ENCODE peak calls at places on chromosomes 2 and 18, in five cellular contexts. I is HFF-Myc; T is NCI-H748 treated with DMSO at 0.1 percent for 48 hours; Y is astrocyte of the spinal cord; Z is stimulated activated CD8-positive, alpha-beta memory T cell treated with anti-CD3 and anti-CD28 coated beads, Interleukin-2, amount 100 ng/mL, for 1 hour. M is an unnamed sample.

GRCh38 chr2:66851449-66851872 is 416.5 kb downstream of the MEIS1 start:
- DNase-seq in T (no peak), Y (peak), I (no peak), Z (no peak), M (no peak)

GRCh38 chr18:9319333-9319732 is 15.2 kb upstream of the TWSG1 start:
- DNase-seq in T (no peak), Y (no peak), I (no peak), Z (no peak), M (no peak)

GRCh38 chr2:20796374-20796791 is 26.5 kb downstream of the LDAH start:
- DNase-seq in I (no peak), Y (no peak), Z (no peak), T (no peak), M (no peak)

GRCh38 chr2:37809525-37809924 is 115.6 kb upstream of the RMDN2 start:
- DNase-seq in Z (no peak), I (no peak), T (no peak), Y (peak), M (peak)

GRCh38 chr2:207241198-207241597 is 75.5 kb upstream of the KLF7 start:
- DNase-seq in I (no peak), Y (no peak), Z (no peak), T (no peak), M (no peak)

GRCh38 chr2:98736464-98736889 is 5.5 kb upstream of the MGAT4A start:
- DNase-seq in I (no peak), Z (no peak), T (no peak), Y (no peak), M (no peak)

GRCh38 chr18:47968006-47968676 is 37.7 kb upstream of the SMAD2 start:
- DNase-seq in Z (no peak), I (no peak), T (no peak), Y (peak), M (no peak)

GRCh38 chr2:122543815-122544214 is 788.4 kb downstream of the TSN start:
- DNase-seq in T (no peak), Y (no peak), I (no peak), Z (no peak), M (no peak)

GRCh38 chr2:63059434-63060078 is 8.9 kb downstream of the OTX1 start:
- DNase-seq in T (no peak), I (no peak), Y (no peak), Z (no peak), M (no peak)

GRCh38 chr2:127400897-127401756 is 13.4 kb upstream of the MAP3K2 start:
- DNase-seq in Z (no peak), I (no peak), Y (peak), T (no peak), M (peak)

GRCh38 chr2:157783180-157783579 is 93.0 kb downstream of the ACVR1 start:
- DNase-seq in I (no peak), Z (no peak), Y (no peak), T (no peak), M (no peak)

GRCh38 chr2:120885311-120885710 is 149.6 kb downstream of the GLI2 start:
- DNase-seq in Z (no peak), Y (no peak), I (no peak), T (no peak), M (no peak)

GRCh38 chr2:34147780-34148179 is 548.7 kb upstream of the FAM98A start:
- DNase-seq in I (no peak), Z (no peak), Y (no peak), T (no peak), M (no peak)

GRCh38 chr2:64649013-64649484 is 4.7 kb downstream of the SERTAD2 start:
- DNase-seq in Z (no peak), T (no peak), Y (no peak), I (no peak), M (no peak)

GRCh38 chr2:16386431-16386830 is 279.2 kb downstream of the CYRIA start:
- DNase-seq in T (no peak), I (no peak), Y (no peak), Z (no peak), M (no peak)

GRCh38 chr2:119142822-119143221 is 15.7 kb downstream of the C1QL2 start:
- DNase-seq in Y (no peak), T (peak), I (no peak), Z (no peak), M (no peak)

GRCh38 chr2:226578879-226579278 is 220.7 kb downstream of the IRS1 start:
- DNase-seq in Z (no peak), T (no peak), Y (no peak), I (no peak), M (no peak)

GRCh38 chr2:33522571-33522970 is 46.1 kb downstream of the RASGRP3 start:
- DNase-seq in I (no peak), Y (no peak), T (no peak), Z (no peak), M (no peak)

GRCh38 chr2:165629776-165630175 is 160.3 kb downstream of the CSRNP3 start:
- DNase-seq in I (no peak), T (no peak), Y (no peak), Z (no peak), M (no peak)

GRCh38 chr2:182650704-182651103 is 65.4 kb upstream of the DNAJC10 start:
- DNase-seq in I (peak), T (peak), Y (peak), Z (no peak), M (no peak)

GRCh38 chr2:240650254-240650965 is 25.1 kb downstream of the GPR35 start:
- DNase-seq in Y (no peak), T (no peak), Z (no peak), I (no peak), M (no peak)

GRCh38 chr2:105042189-105042588 is 4.3 kb downstream of the MRPS9 start:
- DNase-seq in I (no peak), Y (no peak), T (no peak), Z (no peak), M (no peak)

GRCh38 chr2:30266051-30266621 is 34.8 kb downstream of the LBH start:
- DNase-seq in I (no peak), Y (no peak), Z (peak), T (no peak), M (no peak)

GRCh38 chr18:49028801-49029506 is 78.2 kb upstream of the SMAD7 start:
- DNase-seq in Z (no peak), T (no peak), Y (no peak), I (no peak), M (no peak)

GRCh38 chr2:146388757-146389156 is 1456.1 kb upstream of the ACVR2A start:
- DNase-seq in Z (no peak), T (no peak), I (no peak), Y (peak), M (no peak)

GRCh38 chr2:171315781-171316180 is 118.0 kb downstream of the METTL8 start:
- DNase-seq in Y (no peak), Z (no peak), T (no peak), I (no peak), M (no peak)

GRCh38 chr2:161238559-161239415 is 69.4 kb upstream of the PSMD14 start:
- DNase-seq in Y (peak), I (no peak), Z (no peak), T (no peak), M (peak)

GRCh38 chr2:173874003-173874898 is 90.9 kb downstream of the SP3 start:
- DNase-seq in Z (no peak), Y (no peak), T (no peak), I (no peak), M (no peak)

GRCh38 chr2:16124881-16125613 is 184.7 kb downstream of the MYCN start:
- DNase-seq in I (no peak), T (no peak), Z (no peak), Y (no peak), M (no peak)

GRCh38 chr18:25038261-25038660 is 313.7 kb downstream of the ZNF521 start:
- DNase-seq in T (peak), I (no peak), Z (no peak), Y (no peak), M (no peak)

GRCh38 chr2:68828887-68829708 is 42.1 kb downstream of the BMP10 start:
- DNase-seq in I (peak), Z (peak), Y (peak), T (no peak), M (peak)

GRCh38 chr2:111668741-111669140 is 215.3 kb downstream of the ANAPC1 start:
- DNase-seq in I (no peak), T (no peak), Y (no peak), Z (no peak), M (no peak)

GRCh38 chr18:24656571-24656971 is 196.1 kb downstream of the HRH4 start:
- DNase-seq in T (peak), Y (peak), I (no peak), Z (no peak), M (no peak)

GRCh38 chr2:189249171-189249570 is 69.6 kb upstream of the COL5A2 start:
- DNase-seq in T (no peak), Y (peak), I (no peak), Z (no peak), M (no peak)